ENCODE peak calls at places on chromosomes 13 and 19, in five cellular contexts. One of them, this sample, is unnamed.

GRCh38 chr19:48491793-48492123 is 19.9 kb downstream of the LMTK3 start:
- DNase-seq in activated naive CD4-positive, alpha-beta T cell treated with anti-CD3 and anti-CD28 coated beads, Interleukin-2, amount 10 ng/mL, durations not matched to agents 7 days and 5 days: no peak
- DNase-seq in RWPE2: no peak
- DNase-seq in activated T-cell treated with anti-CD3 and anti-CD28 coated beads, Interleukin-2, amount 50 U/mL, for 48 hours: no peak
- DNase-seq in stimulated activated CD4-positive, alpha-beta T cell treated with anti-CD3 and anti-CD28 coated beads, Interleukin-2, amount 100 ng/mL, for 24 hours: no peak
- DNase-seq in this sample: no peak

GRCh38 chr13:29294869-29295268 is 300.6 kb downstream of the SLC7A1 start:
- DNase-seq in activated naive CD4-positive, alpha-beta T cell treated with anti-CD3 and anti-CD28 coated beads, Interleukin-2, amount 10 ng/mL, durations not matched to agents 7 days and 5 days: no peak
- DNase-seq in stimulated activated CD4-positive, alpha-beta T cell treated with anti-CD3 and anti-CD28 coated beads, Interleukin-2, amount 100 ng/mL, for 24 hours: no peak
- DNase-seq in activated T-cell treated with anti-CD3 and anti-CD28 coated beads, Interleukin-2, amount 50 U/mL, for 48 hours: no peak
- DNase-seq in RWPE2: no peak
- DNase-seq in this sample: no peak

GRCh38 chr19:33156354-33156753 is 24.4 kb downstream of the WDR88 start:
- DNase-seq in activated T-cell treated with anti-CD3 and anti-CD28 coated beads, Interleukin-2, amount 50 U/mL, for 48 hours: no peak
- DNase-seq in activated naive CD4-positive, alpha-beta T cell treated with anti-CD3 and anti-CD28 coated beads, Interleukin-2, amount 10 ng/mL, durations not matched to agents 7 days and 5 days: no peak
- DNase-seq in RWPE2: no peak
- DNase-seq in stimulated activated CD4-positive, alpha-beta T cell treated with anti-CD3 and anti-CD28 coated beads, Interleukin-2, amount 100 ng/mL, for 24 hours: no peak
- DNase-seq in this sample: no peak

GRCh38 chr13:48879854-48880253 is 95.9 kb upstream of the FNDC3A start:
- DNase-seq in RWPE2: no peak
- DNase-seq in activated naive CD4-positive, alpha-beta T cell treated with anti-CD3 and anti-CD28 coated beads, Interleukin-2, amount 10 ng/mL, durations not matched to agents 7 days and 5 days: no peak
- DNase-seq in stimulated activated CD4-positive, alpha-beta T cell treated with anti-CD3 and anti-CD28 coated beads, Interleukin-2, amount 100 ng/mL, for 24 hours: no peak
- DNase-seq in activated T-cell treated with anti-CD3 and anti-CD28 coated beads, Interleukin-2, amount 50 U/mL, for 48 hours: no peak
- DNase-seq in this sample: no peak

GRCh38 chr13:94641432-94641941 is 39.8 kb downstream of the GPR180 start:
- DNase-seq in activated T-cell treated with anti-CD3 and anti-CD28 coated beads, Interleukin-2, amount 50 U/mL, for 48 hours: no peak
- DNase-seq in stimulated activated CD4-positive, alpha-beta T cell treated with anti-CD3 and anti-CD28 coated beads, Interleukin-2, amount 100 ng/mL, for 24 hours: no peak
- DNase-seq in RWPE2: no peak
- DNase-seq in activated naive CD4-positive, alpha-beta T cell treated with anti-CD3 and anti-CD28 coated beads, Interleukin-2, amount 10 ng/mL, durations not matched to agents 7 days and 5 days: no peak
- DNase-seq in this sample: no peak

GRCh38 chr19:53432088-53432661 is 391 bp downstream of the ZNF761 start:
- DNase-seq in activated naive CD4-positive, alpha-beta T cell treated with anti-CD3 and anti-CD28 coated beads, Interleukin-2, amount 10 ng/mL, durations not matched to agents 7 days and 5 days: peak; percentile 48
- DNase-seq in RWPE2: no peak
- DNase-seq in activated T-cell treated with anti-CD3 and anti-CD28 coated beads, Interleukin-2, amount 50 U/mL, for 48 hours: peak; percentile 54
- DNase-seq in stimulated activated CD4-positive, alpha-beta T cell treated with anti-CD3 and anti-CD28 coated beads, Interleukin-2, amount 100 ng/mL, for 24 hours: peak; percentile 28
- DNase-seq in this sample: no peak

GRCh38 chr13:23289917-23290357 is 109.2 kb downstream of the SGCG start:
- DNase-seq in activated T-cell treated with anti-CD3 and anti-CD28 coated beads, Interleukin-2, amount 50 U/mL, for 48 hours: no peak
- DNase-seq in stimulated activated CD4-positive, alpha-beta T cell treated with anti-CD3 and anti-CD28 coated beads, Interleukin-2, amount 100 ng/mL, for 24 hours: no peak
- DNase-seq in activated naive CD4-positive, alpha-beta T cell treated with anti-CD3 and anti-CD28 coated beads, Interleukin-2, amount 10 ng/mL, durations not matched to agents 7 days and 5 days: no peak
- DNase-seq in RWPE2: peak; percentile 73
- DNase-seq in this sample: peak; percentile 6

GRCh38 chr19:11420894-11421606 is 1.9 kb upstream of the RGL3 start:
- DNase-seq in activated T-cell treated with anti-CD3 and anti-CD28 coated beads, Interleukin-2, amount 50 U/mL, for 48 hours: no peak
- DNase-seq in RWPE2: peak; percentile 64
- DNase-seq in activated naive CD4-positive, alpha-beta T cell treated with anti-CD3 and anti-CD28 coated beads, Interleukin-2, amount 10 ng/mL, durations not matched to agents 7 days and 5 days: no peak
- DNase-seq in stimulated activated CD4-positive, alpha-beta T cell treated with anti-CD3 and anti-CD28 coated beads, Interleukin-2, amount 100 ng/mL, for 24 hours: no peak
- DNase-seq in this sample: no peak

GRCh38 chr13:26220575-26220974 is 1.5 kb downstream of the RNF6 start:
- DNase-seq in activated naive CD4-positive, alpha-beta T cell treated with anti-CD3 and anti-CD28 coated beads, Interleukin-2, amount 10 ng/mL, durations not matched to agents 7 days and 5 days: no peak
- DNase-seq in stimulated activated CD4-positive, alpha-beta T cell treated with anti-CD3 and anti-CD28 coated beads, Interleukin-2, amount 100 ng/mL, for 24 hours: no peak
- DNase-seq in activated T-cell treated with anti-CD3 and anti-CD28 coated beads, Interleukin-2, amount 50 U/mL, for 48 hours: no peak
- DNase-seq in RWPE2: no peak
- DNase-seq in this sample: no peak

GRCh38 chr19:41263042-41263849 is 926 bp upstream of the HNRNPUL1 start:
- DNase-seq in activated T-cell treated with anti-CD3 and anti-CD28 coated beads, Interleukin-2, amount 50 U/mL, for 48 hours: peak; percentile 86
- DNase-seq in stimulated activated CD4-positive, alpha-beta T cell treated with anti-CD3 and anti-CD28 coated beads, Interleukin-2, amount 100 ng/mL, for 24 hours: peak; percentile 81
- DNase-seq in RWPE2: no peak
- DNase-seq in activated naive CD4-positive, alpha-beta T cell treated with anti-CD3 and anti-CD28 coated beads, Interleukin-2, amount 10 ng/mL, durations not matched to agents 7 days and 5 days: peak; percentile 89
- DNase-seq in this sample: no peak

GRCh38 chr13:37919329-37919880 is 49.8 kb upstream of the TRPC4 start:
- DNase-seq in stimulated activated CD4-positive, alpha-beta T cell treated with anti-CD3 and anti-CD28 coated beads, Interleukin-2, amount 100 ng/mL, for 24 hours: no peak
- DNase-seq in RWPE2: no peak
- DNase-seq in activated naive CD4-positive, alpha-beta T cell treated with anti-CD3 and anti-CD28 coated beads, Interleukin-2, amount 10 ng/mL, durations not matched to agents 7 days and 5 days: no peak
- DNase-seq in activated T-cell treated with anti-CD3 and anti-CD28 coated beads, Interleukin-2, amount 50 U/mL, for 48 hours: no peak
- DNase-seq in this sample: no peak

This sample was measured in NCI-H446 treated with DMSO at 0.1 percent for 48 hours.